ENCODE peak calls at places on chromosome 20, in eight cellular contexts. L, S, N, P, G, Y, Z and C are unnamed samples.

GRCh38 chr20:6178537-6178936 is 55.7 kb upstream of the FERMT1 start:
- DNase-seq in L (no peak), S (no peak), N (peak; percentile 66), P (peak; percentile 14), G (no peak), Y (no peak), Z (no peak), C (peak; percentile 69)

GRCh38 chr20:7094438-7094997 is 327.0 kb downstream of the BMP2 start:
- DNase-seq in L (no peak), S (no peak), N (peak; percentile 38), P (peak; percentile 1), G (no peak), Y (no peak), Z (no peak), C (peak; percentile 16)

GRCh38 chr20:37670426-37670825 is 23.4 kb upstream of the CTNNBL1 start:
- DNase-seq in L (peak; percentile 73), S (no peak), N (no peak), P (peak; percentile 55), G (no peak), Y (no peak), Z (no peak), C (no peak)

GRCh38 chr20:42138711-42139110 is 520.5 kb upstream of the CHD6 start:
- DNase-seq in L (no peak), S (no peak), N (no peak), P (no peak), G (no peak), Y (no peak), Z (no peak), C (no peak)

GRCh38 chr20:62133051-62133845 is 9.9 kb downstream of the PSMA7 start:
- DNase-seq in L (no peak), S (no peak), N (no peak), P (no peak), G (no peak), Y (no peak), Z (no peak), C (no peak)

GRCh38 chr20:44681796-44682566 is 30.5 kb upstream of the ADA start:
- DNase-seq in L (no peak), S (peak; percentile 29), N (no peak), P (no peak), G (no peak), Y (no peak), Z (no peak), C (no peak)

GRCh38 chr20:5914859-5915258 is 35.5 kb downstream of the TRMT6 start:
- DNase-seq in L (no peak), S (no peak), N (no peak), P (no peak), G (no peak), Y (no peak), Z (no peak), C (no peak)

GRCh38 chr20:3156811-3157619 is 2.6 kb downstream of the FASTKD5 start:
- DNase-seq in L (no peak), S (no peak), N (no peak), P (no peak), G (no peak), Y (no peak), Z (no peak), C (no peak)

GRCh38 chr20:45959126-45959525 is 12.9 kb downstream of the ZNF335 start:
- DNase-seq in L (peak; percentile 57), S (peak; percentile 66), N (no peak), P (no peak), G (no peak), Y (no peak), Z (no peak), C (no peak)

GRCh38 chr20:20466341-20466879 is 98.5 kb downstream of the INSM1 start:
- DNase-seq in L (no peak), S (no peak), N (peak; percentile 81), P (peak; percentile 47), G (no peak), Y (no peak), Z (no peak), C (peak; percentile 76)

GRCh38 chr20:58127731-58128130 is 100.7 kb downstream of the ANKRD60 start:
- DNase-seq in L (no peak), S (peak; percentile 63), N (peak; percentile 43), P (peak; percentile 84), G (no peak), Y (no peak), Z (no peak), C (peak; percentile 79)

GRCh38 chr20:8305449-8305978 is 173.4 kb downstream of the PLCB1 start:
- DNase-seq in L (no peak), S (no peak), N (peak; percentile 43), P (peak; percentile 52), G (peak; percentile 72), Y (no peak), Z (peak; percentile 50), C (peak; percentile 45)

GRCh38 chr20:3749087-3749688 is 16.7 kb downstream of the HSPA12B start:
- DNase-seq in L (peak; percentile 68), S (no peak), N (no peak), P (no peak), G (no peak), Y (no peak), Z (no peak), C (no peak)

GRCh38 chr20:22686097-22686496 is 101.7 kb upstream of the FOXA2 start:
- DNase-seq in L (no peak), S (peak; percentile 73), N (peak; percentile 61), P (peak; percentile 50), G (no peak), Y (no peak), Z (no peak), C (peak; percentile 75)

GRCh38 chr20:31565699-31566331 is 39.3 kb upstream of the ID1 start:
- DNase-seq in L (no peak), S (no peak), N (no peak), P (no peak), G (no peak), Y (no peak), Z (no peak), C (no peak)

GRCh38 chr20:33684533-33685327 is 1.5 kb downstream of the E2F1 start:
- DNase-seq in L (no peak), S (no peak), N (no peak), P (no peak), G (no peak), Y (no peak), Z (no peak), C (peak; percentile 26)

GRCh38 chr20:54123587-54124180 is 50.1 kb downstream of the CYP24A1 start:
- DNase-seq in L (no peak), S (no peak), N (peak; percentile 62), P (peak; percentile 95), G (no peak), Y (no peak), Z (no peak), C (peak; percentile 89)

GRCh38 chr20:62252342-62252966 is 14.1 kb downstream of the OSBPL2 start:
- DNase-seq in L (no peak), S (no peak), N (peak; percentile 18), P (peak; percentile 53), G (no peak), Y (no peak), Z (no peak), C (peak; percentile 20)

GRCh38 chr20:59823030-59823423 is 110.4 kb downstream of the SYCP2 start:
- DNase-seq in L (no peak), S (no peak), N (no peak), P (no peak), G (no peak), Y (no peak), Z (no peak), C (no peak)

GRCh38 chr20:63070301-63070625 is 63.5 kb upstream of the BHLHE23 start:
- DNase-seq in L (peak; percentile 53), S (no peak), N (no peak), P (no peak), G (no peak), Y (no peak), Z (no peak), C (no peak)

GRCh38 chr20:19944772-19945459 is 72.2 kb upstream of the NAA20 start:
- DNase-seq in L (no peak), S (no peak), N (no peak), P (no peak), G (no peak), Y (no peak), Z (no peak), C (peak; percentile 40)

GRCh38 chr20:8386991-8387390 is 254.9 kb downstream of the PLCB1 start:
- DNase-seq in L (no peak), S (no peak), N (no peak), P (no peak), G (no peak), Y (no peak), Z (no peak), C (no peak)

GRCh38 chr20:49408705-49409104 is 73.8 kb downstream of the KCNB1 start:
- DNase-seq in L (no peak), S (no peak), N (no peak), P (no peak), G (no peak), Y (no peak), Z (no peak), C (no peak)

GRCh38 chr20:51596656-51597388 is 54.3 kb upstream of the NFATC2 start:
- DNase-seq in L (no peak), S (no peak), N (peak; percentile 30), P (no peak), G (no peak), Y (no peak), Z (no peak), C (no peak)

GRCh38 chr20:3721912-3722311 is 9.5 kb upstream of the SIGLEC1 start:
- DNase-seq in L (no peak), S (no peak), N (peak; percentile 25), P (no peak), G (no peak), Y (no peak), Z (no peak), C (no peak)

GRCh38 chr20:47502271-47502730 is 614 bp downstream of the NCOA3 start:
- DNase-seq in L (no peak), S (peak; percentile 68), N (no peak), P (peak; percentile 33), G (no peak), Y (no peak), Z (no peak), C (peak; percentile 11)